ENCODE peak calls at places on chromosomes 3 and 15, in seven cellular contexts. One of them, this sample, is unnamed.

GRCh38 chr3:189927975-189928895 is 192.5 kb downstream of the P3H2 start:
- DNase-seq in AG04449: no peak
- DNase-seq in cardiac fibroblast: peak; percentile 44
- DNase-seq in tibial nerve: no peak
- DNase-seq in endothelial cell: no peak
- DNase-seq in glutamatergic neuron: no peak
- DNase-seq in HL-60: no peak
- DNase-seq in this sample: peak; percentile 42

GRCh38 chr3:134711284-134711683 is 60.5 kb upstream of the KY start:
- DNase-seq in HL-60: no peak
- DNase-seq in endothelial cell: no peak
- DNase-seq in cardiac fibroblast: peak; percentile 32
- DNase-seq in tibial nerve: no peak
- DNase-seq in glutamatergic neuron: no peak
- DNase-seq in AG04449: no peak
- DNase-seq in this sample: no peak

GRCh38 chr3:152199069-152199838 is 69.5 kb upstream of the MBNL1 start:
- DNase-seq in AG04449: no peak
- DNase-seq in HL-60: peak; percentile 32
- DNase-seq in cardiac fibroblast: no peak
- DNase-seq in glutamatergic neuron: no peak
- DNase-seq in endothelial cell: no peak
- DNase-seq in tibial nerve: no peak
- DNase-seq in this sample: no peak

GRCh38 chr3:4979401-4980228 is at the start of gene BHLHE40:
- DNase-seq in tibial nerve: peak; percentile 17
- DNase-seq in HL-60: no peak
- DNase-seq in endothelial cell: peak; percentile 64
- DNase-seq in AG04449: no peak
- DNase-seq in cardiac fibroblast: no peak
- DNase-seq in glutamatergic neuron: peak; percentile 47
- DNase-seq in this sample: peak; percentile 44

GRCh38 chr3:4984511-4984864 is 5.3 kb downstream of the BHLHE40 start:
- DNase-seq in endothelial cell: no peak
- DNase-seq in glutamatergic neuron: no peak
- DNase-seq in cardiac fibroblast: peak; percentile 52
- DNase-seq in HL-60: no peak
- DNase-seq in AG04449: no peak
- DNase-seq in tibial nerve: no peak
- DNase-seq in this sample: no peak

GRCh38 chr3:43699864-43700263 is 9.1 kb downstream of the ABHD5 start:
- DNase-seq in endothelial cell: no peak
- DNase-seq in HL-60: peak; percentile 26
- DNase-seq in AG04449: no peak
- DNase-seq in glutamatergic neuron: no peak
- DNase-seq in tibial nerve: no peak
- DNase-seq in cardiac fibroblast: no peak
- DNase-seq in this sample: no peak

GRCh38 chr15:89806217-89806564 is 8.5 kb downstream of the ANPEP start:
- DNase-seq in endothelial cell: no peak
- DNase-seq in tibial nerve: no peak
- DNase-seq in cardiac fibroblast: no peak
- DNase-seq in glutamatergic neuron: no peak
- DNase-seq in HL-60: no peak
- DNase-seq in AG04449: no peak
- DNase-seq in this sample: no peak

GRCh38 chr3:38552364-38552763 is 56.2 kb downstream of the EXOG start:
- DNase-seq in HL-60: no peak
- DNase-seq in tibial nerve: no peak
- DNase-seq in endothelial cell: no peak
- DNase-seq in cardiac fibroblast: no peak
- DNase-seq in glutamatergic neuron: no peak
- DNase-seq in AG04449: no peak
- DNase-seq in this sample: no peak

GRCh38 chr15:73677146-73677607 is 7.0 kb upstream of the CD276 start:
- DNase-seq in AG04449: no peak
- DNase-seq in glutamatergic neuron: peak; percentile 59
- DNase-seq in endothelial cell: peak; percentile 55
- DNase-seq in tibial nerve: peak; percentile 86
- DNase-seq in cardiac fibroblast: peak; percentile 78
- DNase-seq in HL-60: peak; percentile 30
- DNase-seq in this sample: peak; percentile 64

GRCh38 chr3:42732829-42733459 is 30.3 kb upstream of the HHATL start:
- DNase-seq in endothelial cell: peak; percentile 31
- DNase-seq in HL-60: no peak
- DNase-seq in tibial nerve: no peak
- DNase-seq in cardiac fibroblast: no peak
- DNase-seq in glutamatergic neuron: no peak
- DNase-seq in AG04449: no peak
- DNase-seq in this sample: no peak

GRCh38 chr15:56996746-56997470 is 78.5 kb downstream of the TCF12 start:
- DNase-seq in cardiac fibroblast: peak; percentile 42
- DNase-seq in tibial nerve: no peak
- DNase-seq in HL-60: no peak
- DNase-seq in glutamatergic neuron: no peak
- DNase-seq in endothelial cell: no peak
- DNase-seq in AG04449: no peak
- DNase-seq in this sample: no peak

GRCh38 chr3:5220193-5220592 is 32.7 kb downstream of the EDEM1 start:
- DNase-seq in tibial nerve: no peak
- DNase-seq in AG04449: no peak
- DNase-seq in HL-60: no peak
- DNase-seq in endothelial cell: no peak
- DNase-seq in glutamatergic neuron: no peak
- DNase-seq in cardiac fibroblast: no peak
- DNase-seq in this sample: no peak

GRCh38 chr3:113981803-113982202 is 34.0 kb downstream of the ZDHHC23 start:
- DNase-seq in glutamatergic neuron: no peak
- DNase-seq in HL-60: no peak
- DNase-seq in cardiac fibroblast: no peak
- DNase-seq in tibial nerve: no peak
- DNase-seq in AG04449: no peak
- DNase-seq in endothelial cell: no peak
- DNase-seq in this sample: no peak

GRCh38 chr15:39118510-39118909 is 462.4 kb upstream of the THBS1 start:
- DNase-seq in glutamatergic neuron: no peak
- DNase-seq in tibial nerve: no peak
- DNase-seq in AG04449: peak; percentile 81
- DNase-seq in cardiac fibroblast: peak; percentile 95
- DNase-seq in HL-60: no peak
- DNase-seq in endothelial cell: no peak
- DNase-seq in this sample: no peak

GRCh38 chr3:154904328-154904727 is 175.8 kb upstream of the MME start:
- DNase-seq in AG04449: no peak
- DNase-seq in cardiac fibroblast: peak; percentile 63
- DNase-seq in tibial nerve: no peak
- DNase-seq in endothelial cell: no peak
- DNase-seq in glutamatergic neuron: no peak
- DNase-seq in HL-60: peak; percentile 8
- DNase-seq in this sample: no peak

GRCh38 chr15:60544581-60545115 is 65.7 kb upstream of the ICE2 start:
- DNase-seq in glutamatergic neuron: no peak
- DNase-seq in endothelial cell: no peak
- DNase-seq in tibial nerve: no peak
- DNase-seq in cardiac fibroblast: no peak
- DNase-seq in HL-60: no peak
- DNase-seq in AG04449: no peak
- DNase-seq in this sample: no peak

GRCh38 chr15:76191539-76192244 is 119.6 kb downstream of the ETFA start:
- DNase-seq in endothelial cell: no peak
- DNase-seq in tibial nerve: no peak
- DNase-seq in AG04449: no peak
- DNase-seq in HL-60: no peak
- DNase-seq in glutamatergic neuron: no peak
- DNase-seq in cardiac fibroblast: no peak
- DNase-seq in this sample: no peak

GRCh38 chr3:172161959-172162358 is 122.6 kb downstream of the FNDC3B start:
- DNase-seq in AG04449: no peak
- DNase-seq in HL-60: no peak
- DNase-seq in tibial nerve: no peak
- DNase-seq in endothelial cell: no peak
- DNase-seq in glutamatergic neuron: no peak
- DNase-seq in cardiac fibroblast: no peak
- DNase-seq in this sample: no peak

GRCh38 chr3:140134231-140134630 is 199.2 kb downstream of the CLSTN2 start:
- DNase-seq in AG04449: no peak
- DNase-seq in HL-60: no peak
- DNase-seq in glutamatergic neuron: no peak
- DNase-seq in cardiac fibroblast: no peak
- DNase-seq in tibial nerve: no peak
- DNase-seq in endothelial cell: no peak
- DNase-seq in this sample: no peak

GRCh38 chr3:23728651-23729117 is 77.1 kb upstream of the UBE2E1 start:
- DNase-seq in cardiac fibroblast: no peak
- DNase-seq in AG04449: no peak
- DNase-seq in endothelial cell: no peak
- DNase-seq in tibial nerve: no peak
- DNase-seq in glutamatergic neuron: no peak
- DNase-seq in HL-60: no peak
- DNase-seq in this sample: no peak

GRCh38 chr15:49881866-49882265 is 237.2 kb downstream of the ATP8B4 start:
- DNase-seq in tibial nerve: no peak
- DNase-seq in cardiac fibroblast: no peak
- DNase-seq in glutamatergic neuron: no peak
- DNase-seq in AG04449: no peak
- DNase-seq in HL-60: no peak
- DNase-seq in endothelial cell: no peak
- DNase-seq in this sample: no peak

GRCh38 chr15:101499863-101500713 is 10.6 kb upstream of the PCSK6 start:
- DNase-seq in HL-60: peak; percentile 89
- DNase-seq in glutamatergic neuron: no peak
- DNase-seq in endothelial cell: no peak
- DNase-seq in cardiac fibroblast: no peak
- DNase-seq in AG04449: no peak
- DNase-seq in tibial nerve: no peak
- DNase-seq in this sample: peak; percentile 72

DNA sequence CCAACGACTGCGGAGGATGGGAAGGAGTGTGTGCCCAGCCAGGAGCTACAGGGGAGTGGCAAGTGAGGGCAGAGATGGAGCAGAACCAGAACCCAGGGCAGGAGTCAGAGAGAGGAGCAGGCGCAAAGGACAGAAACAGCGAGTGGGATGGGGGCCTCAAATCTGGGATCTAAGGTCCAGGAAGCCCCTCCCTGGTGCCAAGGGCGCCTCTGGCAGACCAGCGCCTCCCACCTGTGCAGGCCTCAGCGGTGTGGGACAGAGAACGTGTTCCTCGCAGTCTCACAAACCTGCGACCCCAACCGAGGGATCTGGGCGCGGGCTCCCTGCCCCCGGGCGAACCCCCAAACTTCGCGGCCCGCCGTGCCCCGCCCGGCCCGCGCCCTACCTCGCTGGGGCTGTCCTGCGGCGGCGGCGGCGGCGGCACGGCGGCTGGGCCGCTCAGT is 292 bp downstream of the PCBP4 start:
- DNase-seq in glutamatergic neuron: no peak
- DNase-seq in AG04449: no peak
- DNase-seq in tibial nerve: no peak
- DNase-seq in endothelial cell: no peak
- DNase-seq in HL-60: no peak
- DNase-seq in cardiac fibroblast: no peak
- DNase-seq in this sample: no peak
- TF ChIP-seq CTCF in glutamatergic neuron: no peak
- TF ChIP-seq CTCF in AG04449: no peak
- TF ChIP-seq CTCF in tibial nerve: no peak
- TF ChIP-seq CTCF in endothelial cell: no peak
- TF ChIP-seq CTCF in HL-60: no peak
- TF ChIP-seq CTCF in cardiac fibroblast: no peak
- TF ChIP-seq CTCF in this sample: no peak

DNA sequence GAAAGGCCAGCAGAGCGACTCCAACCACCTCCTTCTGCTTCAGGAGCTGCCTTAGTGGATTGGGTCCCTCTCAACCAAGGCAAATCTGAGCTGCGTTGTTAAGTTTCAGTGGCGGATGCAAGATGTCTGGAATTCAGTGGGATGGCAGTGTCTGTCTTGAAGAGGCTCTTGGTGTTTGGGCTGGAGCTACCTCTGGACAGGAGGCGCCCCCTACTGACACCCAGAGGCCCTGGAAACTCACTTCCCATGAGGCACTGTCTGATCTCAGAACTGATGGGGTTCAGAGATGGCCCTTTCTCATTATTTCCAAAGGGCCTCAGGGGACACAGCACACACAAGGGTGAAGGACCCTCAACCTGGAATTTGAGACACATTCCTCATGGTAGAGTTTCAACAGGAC is 6.0 kb upstream of the SLC28A1 start:
- DNase-seq in cardiac fibroblast: peak; percentile 61
- DNase-seq in HL-60: peak; percentile 75
- DNase-seq in glutamatergic neuron: peak; percentile 73
- DNase-seq in AG04449: peak; percentile 10
- DNase-seq in tibial nerve: peak; percentile 73
- DNase-seq in endothelial cell: peak; percentile 59
- DNase-seq in this sample: peak; percentile 79
- TF ChIP-seq CTCF in cardiac fibroblast: peak; percentile 70
- TF ChIP-seq CTCF in HL-60: peak; percentile 64
- TF ChIP-seq CTCF in glutamatergic neuron: peak; percentile 56
- TF ChIP-seq CTCF in AG04449: peak; percentile 59
- TF ChIP-seq CTCF in tibial nerve: peak; percentile 45
- TF ChIP-seq CTCF in endothelial cell: no peak
- TF ChIP-seq CTCF in this sample: peak; percentile 65

GRCh38 chr15:58134886-58135285 is 3.3 kb upstream of the AQP9 start:
- DNase-seq in AG04449: no peak
- DNase-seq in tibial nerve: no peak
- DNase-seq in HL-60: no peak
- DNase-seq in cardiac fibroblast: no peak
- DNase-seq in glutamatergic neuron: no peak
- DNase-seq in endothelial cell: no peak
- DNase-seq in this sample: no peak
- TF ChIP-seq CTCF in AG04449: no peak
- TF ChIP-seq CTCF in tibial nerve: no peak
- TF ChIP-seq CTCF in HL-60: no peak
- TF ChIP-seq CTCF in cardiac fibroblast: no peak
- TF ChIP-seq CTCF in glutamatergic neuron: no peak
- TF ChIP-seq CTCF in endothelial cell: no peak
- TF ChIP-seq CTCF in this sample: no peak

GRCh38 chr3:51646091-51646490 is 25.0 kb upstream of the TEX264 start:
- DNase-seq in glutamatergic neuron: no peak
- DNase-seq in cardiac fibroblast: peak; percentile 49
- DNase-seq in AG04449: no peak
- DNase-seq in HL-60: no peak
- DNase-seq in endothelial cell: no peak
- DNase-seq in tibial nerve: no peak
- DNase-seq in this sample: no peak

GRCh38 chr3:51637144-51637940 is 33.7 kb upstream of the TEX264 start:
- DNase-seq in cardiac fibroblast: no peak
- DNase-seq in endothelial cell: no peak
- DNase-seq in HL-60: no peak
- DNase-seq in glutamatergic neuron: no peak
- DNase-seq in tibial nerve: no peak
- DNase-seq in AG04449: no peak
- DNase-seq in this sample: no peak

GRCh38 chr3:51637941-51638471 is 33.0 kb upstream of the TEX264 start:
- DNase-seq in HL-60: peak; percentile 78
- DNase-seq in glutamatergic neuron: peak; percentile 57
- DNase-seq in endothelial cell: peak; percentile 61
- DNase-seq in tibial nerve: peak; percentile 17
- DNase-seq in cardiac fibroblast: peak; percentile 76
- DNase-seq in AG04449: no peak
- DNase-seq in this sample: no peak

GRCh38 chr3:51642462-51642861 is 28.6 kb upstream of the TEX264 start:
- DNase-seq in AG04449: no peak
- DNase-seq in glutamatergic neuron: no peak
- DNase-seq in cardiac fibroblast: peak; percentile 30
- DNase-seq in endothelial cell: no peak
- DNase-seq in HL-60: no peak
- DNase-seq in tibial nerve: no peak
- DNase-seq in this sample: no peak
- TF ChIP-seq CTCF in AG04449: peak; percentile 2
- TF ChIP-seq CTCF in glutamatergic neuron: peak; percentile 47
- TF ChIP-seq CTCF in cardiac fibroblast: peak; percentile 25
- TF ChIP-seq CTCF in endothelial cell: peak; percentile 18
- TF ChIP-seq CTCF in HL-60: peak; percentile 34
- TF ChIP-seq CTCF in tibial nerve: no peak
- TF ChIP-seq CTCF in this sample: no peak